ENCODE peak calls at places on chromosome 17, in six cellular contexts. One of them, this sample, is unnamed.

GRCh38 chr17:52751051-52751450 is 592.5 kb upstream of the CA10 start:
- DNase-seq in A549: no peak
- DNase-seq in HepG2: no peak
- DNase-seq in K562: no peak
- DNase-seq in endothelial cell of umbilical vein: no peak
- DNase-seq in GM12878: no peak
- DNase-seq in this sample: no peak

GRCh38 chr17:28211811-28212210 is 107.2 kb upstream of the TMEM97 start:
- DNase-seq in K562: no peak
- DNase-seq in A549: no peak
- DNase-seq in HepG2: no peak
- DNase-seq in GM12878: no peak
- DNase-seq in endothelial cell of umbilical vein: no peak
- DNase-seq in this sample: no peak

GRCh38 chr17:35745749-35746320 is 7.2 kb downstream of the GAS2L2 start:
- DNase-seq in HepG2: no peak
- DNase-seq in GM12878: no peak
- DNase-seq in endothelial cell of umbilical vein: no peak
- DNase-seq in A549: no peak
- DNase-seq in K562: no peak
- DNase-seq in this sample: no peak

GRCh38 chr17:2092253-2092652 is 37.4 kb downstream of the HIC1 start:
- DNase-seq in GM12878: no peak
- DNase-seq in A549: no peak
- DNase-seq in HepG2: no peak
- DNase-seq in endothelial cell of umbilical vein: no peak
- DNase-seq in K562: no peak
- DNase-seq in this sample: no peak

GRCh38 chr17:79925242-79925957 is 86.2 kb upstream of the CBX4 start:
- DNase-seq in A549: peak; percentile 72
- DNase-seq in GM12878: no peak
- DNase-seq in endothelial cell of umbilical vein: no peak
- DNase-seq in K562: no peak
- DNase-seq in HepG2: no peak
- DNase-seq in this sample: no peak

GRCh38 chr17:12180644-12181261 is 160.1 kb downstream of the MAP2K4 start:
- DNase-seq in GM12878: peak; percentile 0
- DNase-seq in HepG2: peak; percentile 47
- DNase-seq in endothelial cell of umbilical vein: peak; percentile 35
- DNase-seq in K562: peak; percentile 58
- DNase-seq in A549: peak; percentile 27
- DNase-seq in this sample: peak; percentile 67

GRCh38 chr17:71438631-71439146 is 682.1 kb upstream of the SOX9 start:
- DNase-seq in HepG2: peak; percentile 25
- DNase-seq in K562: no peak
- DNase-seq in A549: peak; percentile 57
- DNase-seq in GM12878: no peak
- DNase-seq in endothelial cell of umbilical vein: peak; percentile 1
- DNase-seq in this sample: no peak

GRCh38 chr17:60168654-60169053 is 18.9 kb downstream of the CA4 start:
- DNase-seq in A549: no peak
- DNase-seq in GM12878: no peak
- DNase-seq in HepG2: no peak
- DNase-seq in endothelial cell of umbilical vein: no peak
- DNase-seq in K562: no peak
- DNase-seq in this sample: no peak

GRCh38 chr17:42409467-42410351 is 13.3 kb downstream of the CAVIN1 start:
- DNase-seq in endothelial cell of umbilical vein: peak; percentile 90
- DNase-seq in HepG2: no peak
- DNase-seq in K562: no peak
- DNase-seq in A549: peak; percentile 99
- DNase-seq in GM12878: no peak
- DNase-seq in this sample: no peak

GRCh38 chr17:310111-311010 is 42.2 kb downstream of the RPH3AL start:
- DNase-seq in K562: no peak
- DNase-seq in HepG2: no peak
- DNase-seq in GM12878: no peak
- DNase-seq in A549: no peak
- DNase-seq in endothelial cell of umbilical vein: no peak
- DNase-seq in this sample: no peak

GRCh38 chr17:29835438-29836351 is 94.3 kb downstream of the SSH2 start:
- DNase-seq in A549: no peak
- DNase-seq in HepG2: no peak
- DNase-seq in GM12878: no peak
- DNase-seq in endothelial cell of umbilical vein: no peak
- DNase-seq in K562: no peak
- DNase-seq in this sample: no peak

GRCh38 chr17:75475851-75476250 is 19.4 kb downstream of the TMEM94 start:
- DNase-seq in A549: no peak
- DNase-seq in GM12878: no peak
- DNase-seq in HepG2: no peak
- DNase-seq in K562: no peak
- DNase-seq in endothelial cell of umbilical vein: peak; percentile 51
- DNase-seq in this sample: no peak

GRCh38 chr17:29444589-29444988 is 54.4 kb downstream of the TAOK1 start:
- DNase-seq in HepG2: no peak
- DNase-seq in K562: no peak
- DNase-seq in endothelial cell of umbilical vein: peak; percentile 53
- DNase-seq in GM12878: no peak
- DNase-seq in A549: no peak
- DNase-seq in this sample: no peak

GRCh38 chr17:48647103-48647963 is 21.2 kb upstream of the HOXB9 start:
- DNase-seq in K562: no peak
- DNase-seq in HepG2: no peak
- DNase-seq in A549: peak; percentile 71
- DNase-seq in endothelial cell of umbilical vein: no peak
- DNase-seq in GM12878: no peak
- DNase-seq in this sample: peak; percentile 26

GRCh38 chr17:21289902-21290571 is 5.5 kb downstream of the MAP2K3 start:
- DNase-seq in GM12878: no peak
- DNase-seq in K562: no peak
- DNase-seq in HepG2: no peak
- DNase-seq in A549: no peak
- DNase-seq in endothelial cell of umbilical vein: no peak
- DNase-seq in this sample: no peak

GRCh38 chr17:80889897-80890550 is 101.6 kb upstream of the CHMP6 start:
- DNase-seq in endothelial cell of umbilical vein: no peak
- DNase-seq in K562: no peak
- DNase-seq in GM12878: no peak
- DNase-seq in A549: no peak
- DNase-seq in HepG2: no peak
- DNase-seq in this sample: peak; percentile 73

GRCh38 chr17:67293251-67294203 is 48.5 kb upstream of the HELZ start:
- DNase-seq in GM12878: peak; percentile 4
- DNase-seq in HepG2: peak; percentile 72
- DNase-seq in K562: peak; percentile 82
- DNase-seq in endothelial cell of umbilical vein: peak; percentile 54
- DNase-seq in A549: peak; percentile 74
- DNase-seq in this sample: peak; percentile 84

GRCh38 chr17:79476074-79476473 is 134.8 kb downstream of the RBFOX3 start:
- DNase-seq in K562: peak; percentile 11
- DNase-seq in endothelial cell of umbilical vein: no peak
- DNase-seq in HepG2: no peak
- DNase-seq in GM12878: no peak
- DNase-seq in A549: no peak
- DNase-seq in this sample: no peak

GRCh38 chr17:806346-807145 is 24.4 kb downstream of the MRM3 start:
- DNase-seq in GM12878: no peak
- DNase-seq in K562: no peak
- DNase-seq in A549: no peak
- DNase-seq in endothelial cell of umbilical vein: no peak
- DNase-seq in HepG2: no peak
- DNase-seq in this sample: no peak

GRCh38 chr17:32285770-32286517 is 20.3 kb downstream of the RHBDL3 start:
- DNase-seq in A549: no peak
- DNase-seq in endothelial cell of umbilical vein: no peak
- DNase-seq in GM12878: no peak
- DNase-seq in K562: no peak
- DNase-seq in HepG2: no peak
- DNase-seq in this sample: no peak

GRCh38 chr17:37650419-37651003 is 7.3 kb upstream of the DDX52 start:
- DNase-seq in A549: peak; percentile 67
- DNase-seq in GM12878: no peak
- DNase-seq in K562: peak; percentile 55
- DNase-seq in endothelial cell of umbilical vein: peak; percentile 62
- DNase-seq in HepG2: peak; percentile 77
- DNase-seq in this sample: peak; percentile 60

GRCh38 chr17:16215965-16216316 is 607 bp upstream of the NCOR1 start:
- DNase-seq in GM12878: no peak
- DNase-seq in A549: no peak
- DNase-seq in HepG2: peak; percentile 57
- DNase-seq in K562: peak; percentile 69
- DNase-seq in endothelial cell of umbilical vein: no peak
- DNase-seq in this sample: peak; percentile 96

GRCh38 chr17:29390856-29391631 is 881 bp downstream of the TAOK1 start:
- DNase-seq in HepG2: peak; percentile 46
- DNase-seq in endothelial cell of umbilical vein: peak; percentile 45
- DNase-seq in GM12878: no peak
- DNase-seq in K562: peak; percentile 56
- DNase-seq in A549: peak; percentile 28
- DNase-seq in this sample: peak; percentile 80

GRCh38 chr17:80028030-80028429 is 7.6 kb downstream of the TBC1D16 start:
- DNase-seq in HepG2: no peak
- DNase-seq in A549: no peak
- DNase-seq in GM12878: no peak
- DNase-seq in K562: no peak
- DNase-seq in endothelial cell of umbilical vein: peak; percentile 46
- DNase-seq in this sample: no peak

GRCh38 chr17:44829558-44830358 is at the start of gene GJC1:
- DNase-seq in A549: peak; percentile 49
- DNase-seq in HepG2: no peak
- DNase-seq in K562: peak; percentile 16
- DNase-seq in endothelial cell of umbilical vein: peak; percentile 58
- DNase-seq in GM12878: no peak
- DNase-seq in this sample: peak; percentile 59

GRCh38 chr17:36608794-36609497 is 7.6 kb downstream of the MRM1 start:
- DNase-seq in K562: peak; percentile 89
- DNase-seq in endothelial cell of umbilical vein: peak; percentile 49
- DNase-seq in A549: no peak
- DNase-seq in HepG2: no peak
- DNase-seq in GM12878: no peak
- DNase-seq in this sample: peak; percentile 58

GRCh38 chr17:77361986-77362620 is 221.3 kb downstream of the SEC14L1 start:
- DNase-seq in A549: no peak
- DNase-seq in K562: no peak
- DNase-seq in GM12878: no peak
- DNase-seq in endothelial cell of umbilical vein: no peak
- DNase-seq in HepG2: no peak
- DNase-seq in this sample: no peak

GRCh38 chr17:60372790-60373483 is 19.0 kb downstream of the USP32 start:
- DNase-seq in endothelial cell of umbilical vein: no peak
- DNase-seq in HepG2: no peak
- DNase-seq in A549: peak; percentile 45
- DNase-seq in K562: no peak
- DNase-seq in GM12878: no peak
- DNase-seq in this sample: peak; percentile 56

GRCh38 chr17:41010421-41010820 is 1.5 kb upstream of the KRTAP3-1 start:
- DNase-seq in endothelial cell of umbilical vein: no peak
- DNase-seq in K562: no peak
- DNase-seq in A549: no peak
- DNase-seq in GM12878: no peak
- DNase-seq in HepG2: no peak
- DNase-seq in this sample: no peak

GRCh38 chr17:58764373-58764772 is 8.7 kb downstream of the PPM1E start:
- DNase-seq in GM12878: no peak
- DNase-seq in endothelial cell of umbilical vein: no peak
- DNase-seq in K562: no peak
- DNase-seq in A549: no peak
- DNase-seq in HepG2: no peak
- DNase-seq in this sample: no peak
- TF ChIP-seq MYC in GM12878: no peak
- TF ChIP-seq MYC in endothelial cell of umbilical vein: no peak
- TF ChIP-seq MYC in K562: no peak
- TF ChIP-seq MYC in A549: no peak
- TF ChIP-seq MYC in HepG2: no peak
- TF ChIP-seq MYC in this sample: no peak

DNA sequence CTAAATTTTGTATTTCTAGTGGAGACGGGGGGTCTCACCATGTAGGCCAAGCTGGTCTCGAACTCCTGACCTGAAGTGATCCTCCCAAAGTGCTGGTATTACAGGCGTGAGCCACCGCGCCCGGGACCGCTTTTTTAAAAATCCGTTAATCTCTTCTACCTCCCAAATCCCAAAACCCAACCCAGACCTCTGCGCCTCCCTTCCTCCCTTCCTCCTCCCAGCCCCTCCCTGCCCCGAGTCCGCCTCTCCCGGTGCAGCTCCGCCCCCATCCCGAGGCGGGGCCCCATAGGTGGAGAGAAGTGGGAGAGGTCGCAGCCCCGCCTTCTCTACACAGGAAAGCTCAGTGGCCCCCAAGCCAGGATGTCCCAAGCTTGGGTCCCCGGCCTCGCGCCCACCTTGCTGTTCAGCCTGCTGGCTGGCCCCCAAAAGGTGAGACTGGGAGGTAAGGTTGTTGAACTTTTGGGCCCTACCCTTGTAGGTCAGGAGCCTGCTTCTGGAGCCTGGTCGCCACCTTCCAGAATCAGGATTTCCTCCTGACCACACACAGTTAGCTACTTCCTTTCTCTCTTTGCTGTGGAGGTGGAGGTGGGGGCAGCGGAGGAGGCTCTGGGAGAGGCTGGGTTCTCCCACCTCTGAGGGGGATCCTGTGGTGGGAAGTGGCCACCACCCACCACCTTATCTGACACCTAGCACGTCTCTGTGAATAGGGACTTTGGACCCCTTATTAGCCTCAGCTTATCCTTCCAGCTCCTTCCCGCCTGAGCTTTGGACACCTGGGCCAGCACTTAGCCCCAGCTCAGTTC is at the start of gene TMEM92:
- DNase-seq in endothelial cell of umbilical vein: no peak
- DNase-seq in GM12878: no peak
- DNase-seq in HepG2: no peak
- DNase-seq in K562: peak; percentile 77
- DNase-seq in A549: peak; percentile 86
- DNase-seq in this sample: peak; percentile 44
- TF ChIP-seq MYC in endothelial cell of umbilical vein: no peak
- TF ChIP-seq MYC in GM12878: no peak
- TF ChIP-seq MYC in HepG2: no peak
- TF ChIP-seq MYC in K562: no peak
- TF ChIP-seq MYC in A549: no peak
- TF ChIP-seq MYC in this sample: no peak

DNA sequence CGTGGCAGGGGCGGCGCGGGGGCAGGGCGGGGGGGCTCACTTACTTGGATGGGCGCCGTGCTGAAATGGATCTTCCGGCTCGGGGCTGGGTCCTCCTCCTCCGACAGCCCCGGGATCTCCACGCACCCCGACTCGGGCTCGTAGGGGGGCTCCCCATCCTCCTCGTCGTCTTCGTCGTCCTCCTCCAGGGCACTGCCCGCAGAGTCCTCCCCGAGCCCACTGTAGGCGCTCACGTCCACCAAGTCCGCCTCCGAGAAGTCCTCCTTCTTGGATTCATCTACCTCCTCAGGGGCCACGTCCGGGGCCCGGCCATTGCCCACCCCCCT is 1.4 kb downstream of the PPP1R9B start:
- DNase-seq in A549: no peak
- DNase-seq in GM12878: no peak
- DNase-seq in K562: no peak
- DNase-seq in HepG2: no peak
- DNase-seq in endothelial cell of umbilical vein: no peak
- DNase-seq in this sample: no peak
- TF ChIP-seq MYC in A549: no peak
- TF ChIP-seq MYC in GM12878: no peak
- TF ChIP-seq MYC in K562: no peak
- TF ChIP-seq MYC in HepG2: peak; percentile 4
- TF ChIP-seq MYC in endothelial cell of umbilical vein: no peak
- TF ChIP-seq MYC in this sample: no peak

GRCh38 chr17:7191571-7192270 is 12.6 kb upstream of the ASGR1 start:
- DNase-seq in endothelial cell of umbilical vein: no peak
- DNase-seq in GM12878: no peak
- DNase-seq in K562: peak; percentile 44
- DNase-seq in A549: peak; percentile 82
- DNase-seq in HepG2: peak; percentile 50
- DNase-seq in this sample: peak; percentile 35
- TF ChIP-seq MYC in endothelial cell of umbilical vein: no peak
- TF ChIP-seq MYC in GM12878: no peak
- TF ChIP-seq MYC in K562: no peak
- TF ChIP-seq MYC in A549: no peak
- TF ChIP-seq MYC in HepG2: no peak
- TF ChIP-seq MYC in this sample: no peak